ENCODE peak calls at places on chromosome 5, in seven cellular contexts. W is D721Med; D is B cell; X is NCI-H1105 treated with DMSO at 0.1 percent for 48 hours; F is stimulated activated effector memory CD8-positive, alpha-beta T cell treated with anti-CD3 and anti-CD28 coated beads, Interleukin-12 subunit alpha, Interleukin-12 subunit beta, amount 100 ng/mL, for 72 hours; N is neural crest cell; Y is hepatic stellate cell. C is an unnamed sample.

GRCh38 chr5:177362871-177363507 is 5.3 kb downstream of the RGS14 start:
- DNase-seq in W (peak), D (peak), X (peak), F (peak), N (peak), Y (peak), C (peak)

GRCh38 chr5:149775785-149776184 is 45.7 kb downstream of the PPARGC1B start:
- DNase-seq in W (no peak), D (no peak), X (no peak), F (no peak), N (no peak), Y (no peak), C (no peak)

GRCh38 chr5:125575561-125576504 is 829.4 kb upstream of the ZNF608 start:
- DNase-seq in W (no peak), D (no peak), X (peak), F (no peak), N (peak), Y (no peak), C (peak)

GRCh38 chr5:107548477-107548876 is 122.3 kb downstream of the EFNA5 start:
- DNase-seq in W (no peak), D (no peak), X (no peak), F (no peak), N (no peak), Y (no peak), C (no peak)

GRCh38 chr5:80033513-80033912 is 1.6 kb upstream of the THBS4 start:
- DNase-seq in W (no peak), D (no peak), X (no peak), F (no peak), N (no peak), Y (no peak), C (no peak)

GRCh38 chr5:79619849-79620248 is 7.6 kb downstream of the TENT2 start:
- DNase-seq in W (no peak), D (no peak), X (no peak), F (no peak), N (no peak), Y (no peak), C (no peak)

GRCh38 chr5:122062205-122062604 is 15.9 kb downstream of the LOX start:
- DNase-seq in W (no peak), D (no peak), X (no peak), F (no peak), N (no peak), Y (no peak), C (no peak)

GRCh38 chr5:138054863-138055558 is 22.1 kb upstream of the FAM13B start:
- DNase-seq in W (no peak), D (no peak), X (no peak), F (no peak), N (peak), Y (no peak), C (peak)

GRCh38 chr5:91072891-91073290 is 310.2 kb downstream of the ARRDC3 start:
- DNase-seq in W (no peak), D (no peak), X (no peak), F (no peak), N (no peak), Y (no peak), C (no peak)

GRCh38 chr5:115888027-115888426 is 46.3 kb downstream of the AP3S1 start:
- DNase-seq in W (no peak), D (no peak), X (peak), F (no peak), N (no peak), Y (no peak), C (no peak)

GRCh38 chr5:107337281-107337680 is 333.5 kb downstream of the EFNA5 start:
- DNase-seq in W (no peak), D (no peak), X (no peak), F (no peak), N (no peak), Y (no peak), C (no peak)

GRCh38 chr5:39257554-39257953 is 38.2 kb upstream of the FYB1 start:
- DNase-seq in W (no peak), D (no peak), X (no peak), F (no peak), N (no peak), Y (no peak), C (no peak)